ENCODE peak calls at places on chromosomes 13 and 19, in four cellular contexts. One of them, this sample, is unnamed.

GRCh38 chr19:44644391-44645016 is 794 bp downstream of the PVR start:
- DNase-seq in foreskin fibroblast: no peak
- DNase-seq in mucosa of descending colon: no peak
- DNase-seq in bronchial epithelial cell: peak
- DNase-seq in this sample: peak

GRCh38 chr19:17112271-17112670 is 36.7 kb downstream of the MYO9B start:
- DNase-seq in mucosa of descending colon: no peak
- DNase-seq in foreskin fibroblast: no peak
- DNase-seq in bronchial epithelial cell: no peak
- DNase-seq in this sample: no peak

GRCh38 chr19:38013913-38014575 is 107.0 kb downstream of the SIPA1L3 start:
- DNase-seq in foreskin fibroblast: no peak
- DNase-seq in mucosa of descending colon: no peak
- DNase-seq in bronchial epithelial cell: no peak
- DNase-seq in this sample: no peak

GRCh38 chr19:38632476-38633213 is 13.7 kb downstream of the EIF3K start:
- DNase-seq in foreskin fibroblast: no peak
- DNase-seq in bronchial epithelial cell: no peak
- DNase-seq in mucosa of descending colon: no peak
- DNase-seq in this sample: no peak

GRCh38 chr13:74710006-74710405 is 575.8 kb upstream of the KLF12 start:
- DNase-seq in mucosa of descending colon: no peak
- DNase-seq in bronchial epithelial cell: peak
- DNase-seq in foreskin fibroblast: peak
- DNase-seq in this sample: no peak

GRCh38 chr19:28351761-28352160 is 861.2 kb downstream of the UQCRFS1 start:
- DNase-seq in bronchial epithelial cell: peak
- DNase-seq in foreskin fibroblast: no peak
- DNase-seq in mucosa of descending colon: no peak
- DNase-seq in this sample: no peak

GRCh38 chr19:6828306-6828697 is 55.8 kb downstream of the VAV1 start:
- DNase-seq in foreskin fibroblast: no peak
- DNase-seq in bronchial epithelial cell: peak
- DNase-seq in mucosa of descending colon: no peak
- DNase-seq in this sample: no peak

GRCh38 chr19:36149673-36150406 is 2.4 kb downstream of the COX7A1 start:
- DNase-seq in foreskin fibroblast: no peak
- DNase-seq in bronchial epithelial cell: peak
- DNase-seq in mucosa of descending colon: peak
- DNase-seq in this sample: no peak

GRCh38 chr19:6209233-6209632 is 70.5 kb downstream of the MLLT1 start:
- DNase-seq in foreskin fibroblast: no peak
- DNase-seq in mucosa of descending colon: no peak
- DNase-seq in bronchial epithelial cell: no peak
- DNase-seq in this sample: no peak

GRCh38 chr19:12837225-12837624 is 1.1 kb upstream of the MAST1 start:
- DNase-seq in mucosa of descending colon: no peak
- DNase-seq in bronchial epithelial cell: peak
- DNase-seq in foreskin fibroblast: no peak
- DNase-seq in this sample: no peak

GRCh38 chr13:110731072-110731471 is 17.6 kb downstream of the ING1 start:
- DNase-seq in foreskin fibroblast: no peak
- DNase-seq in mucosa of descending colon: no peak
- DNase-seq in bronchial epithelial cell: no peak
- DNase-seq in this sample: no peak

GRCh38 chr19:15101479-15102082 is 5.6 kb upstream of the SYDE1 start:
- DNase-seq in foreskin fibroblast: no peak
- DNase-seq in bronchial epithelial cell: peak
- DNase-seq in mucosa of descending colon: no peak
- DNase-seq in this sample: no peak

GRCh38 chr13:43783820-43784219 is 3.0 kb downstream of the ENOX1 start:
- DNase-seq in foreskin fibroblast: no peak
- DNase-seq in bronchial epithelial cell: peak
- DNase-seq in mucosa of descending colon: no peak
- DNase-seq in this sample: no peak

GRCh38 chr19:17861542-17862402 is 2.1 kb downstream of the RPL18A start:
- DNase-seq in foreskin fibroblast: no peak
- DNase-seq in mucosa of descending colon: no peak
- DNase-seq in bronchial epithelial cell: no peak
- DNase-seq in this sample: no peak

GRCh38 chr19:38425810-38426466 is at the start of gene RASGRP4:
- DNase-seq in bronchial epithelial cell: no peak
- DNase-seq in mucosa of descending colon: peak
- DNase-seq in foreskin fibroblast: no peak
- DNase-seq in this sample: peak

GRCh38 chr19:17951151-17952040 is 15.5 kb upstream of the KCNN1 start:
- DNase-seq in foreskin fibroblast: no peak
- DNase-seq in mucosa of descending colon: no peak
- DNase-seq in bronchial epithelial cell: no peak
- DNase-seq in this sample: no peak

GRCh38 chr13:107329991-107330390 is 762.1 kb upstream of the ARGLU1 start:
- DNase-seq in bronchial epithelial cell: no peak
- DNase-seq in foreskin fibroblast: no peak
- DNase-seq in mucosa of descending colon: no peak
- DNase-seq in this sample: no peak

GRCh38 chr19:16613841-16614240 is 14.2 kb downstream of the MED26 start:
- DNase-seq in foreskin fibroblast: no peak
- DNase-seq in bronchial epithelial cell: no peak
- DNase-seq in mucosa of descending colon: no peak
- DNase-seq in this sample: no peak

GRCh38 chr13:23074054-23074805 is 106.5 kb upstream of the SGCG start:
- DNase-seq in bronchial epithelial cell: no peak
- DNase-seq in mucosa of descending colon: no peak
- DNase-seq in foreskin fibroblast: no peak
- DNase-seq in this sample: no peak

GRCh38 chr19:50444059-50444458 is 11.4 kb downstream of the MYBPC2 start:
- DNase-seq in mucosa of descending colon: no peak
- DNase-seq in bronchial epithelial cell: no peak
- DNase-seq in foreskin fibroblast: no peak
- DNase-seq in this sample: no peak

GRCh38 chr13:20528451-20528850 is 2.8 kb upstream of the CRYL1 start:
- DNase-seq in bronchial epithelial cell: no peak
- DNase-seq in foreskin fibroblast: no peak
- DNase-seq in mucosa of descending colon: no peak
- DNase-seq in this sample: no peak

GRCh38 chr13:78520425-78520824 is 82.9 kb downstream of the POU4F1 start:
- DNase-seq in mucosa of descending colon: no peak
- DNase-seq in bronchial epithelial cell: no peak
- DNase-seq in foreskin fibroblast: no peak
- DNase-seq in this sample: no peak

GRCh38 chr19:38409631-38410133 is 6.8 kb downstream of the FAM98C start:
- DNase-seq in bronchial epithelial cell: no peak
- DNase-seq in foreskin fibroblast: peak
- DNase-seq in mucosa of descending colon: no peak
- DNase-seq in this sample: no peak

GRCh38 chr13:45042539-45042938 is 53.2 kb downstream of the GPALPP1 start:
- DNase-seq in bronchial epithelial cell: no peak
- DNase-seq in mucosa of descending colon: no peak
- DNase-seq in foreskin fibroblast: peak
- DNase-seq in this sample: no peak

GRCh38 chr13:26230703-26231102 is 8.6 kb upstream of the RNF6 start:
- DNase-seq in mucosa of descending colon: no peak
- DNase-seq in foreskin fibroblast: no peak
- DNase-seq in bronchial epithelial cell: no peak
- DNase-seq in this sample: no peak

GRCh38 chr13:111519041-111519440 is 198.6 kb downstream of the TEX29 start:
- DNase-seq in mucosa of descending colon: no peak
- DNase-seq in bronchial epithelial cell: no peak
- DNase-seq in foreskin fibroblast: no peak
- DNase-seq in this sample: no peak

GRCh38 chr19:2283835-2284507 is 2.0 kb upstream of the PEAK3 start:
- DNase-seq in mucosa of descending colon: no peak
- DNase-seq in bronchial epithelial cell: no peak
- DNase-seq in foreskin fibroblast: no peak
- DNase-seq in this sample: no peak

GRCh38 chr19:35206379-35206778 is 22.2 kb downstream of the FAM187B start:
- DNase-seq in bronchial epithelial cell: no peak
- DNase-seq in mucosa of descending colon: no peak
- DNase-seq in foreskin fibroblast: no peak
- DNase-seq in this sample: no peak

GRCh38 chr13:72255908-72256307 is 388.9 kb upstream of the DACH1 start:
- DNase-seq in foreskin fibroblast: no peak
- DNase-seq in mucosa of descending colon: peak
- DNase-seq in bronchial epithelial cell: peak
- DNase-seq in this sample: no peak

GRCh38 chr13:79432992-79433391 is 26.9 kb upstream of the RBM26 start:
- DNase-seq in mucosa of descending colon: no peak
- DNase-seq in foreskin fibroblast: no peak
- DNase-seq in bronchial epithelial cell: no peak
- DNase-seq in this sample: no peak

GRCh38 chr19:38617764-38618589 is at the start of gene MAP4K1:
- DNase-seq in bronchial epithelial cell: peak
- DNase-seq in foreskin fibroblast: no peak
- DNase-seq in mucosa of descending colon: peak
- DNase-seq in this sample: peak

GRCh38 chr13:50228527-50228926 is 213.3 kb downstream of the KCNRG start:
- DNase-seq in bronchial epithelial cell: no peak
- DNase-seq in mucosa of descending colon: no peak
- DNase-seq in foreskin fibroblast: no peak
- DNase-seq in this sample: no peak

DNA sequence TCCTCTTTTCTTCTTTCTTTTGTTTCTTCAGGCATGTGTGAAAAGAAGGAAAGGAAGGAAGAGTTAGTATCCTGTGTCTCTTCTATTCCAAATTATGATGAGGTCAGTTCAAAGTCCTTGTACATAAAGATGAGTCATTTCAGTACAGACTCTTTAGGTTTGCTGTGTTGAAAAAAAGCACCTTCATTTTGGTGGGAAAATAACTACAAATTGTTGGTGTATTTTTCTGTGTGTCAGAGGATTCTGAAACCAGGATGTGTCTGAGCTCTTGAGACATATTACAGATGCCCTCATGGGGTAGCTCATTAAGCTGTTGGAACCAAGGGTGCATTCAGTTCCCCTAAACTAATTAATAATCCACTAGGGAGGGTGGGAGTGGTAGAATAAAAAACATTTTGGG is 5.8 kb upstream of the HSPH1 start:
- DNase-seq in bronchial epithelial cell: peak
- DNase-seq in mucosa of descending colon: no peak
- DNase-seq in foreskin fibroblast: no peak
- DNase-seq in this sample: no peak
- H3K4me3 ChIP-seq in bronchial epithelial cell: no peak
- H3K4me3 ChIP-seq in mucosa of descending colon: no peak
- H3K4me3 ChIP-seq in foreskin fibroblast: no peak
- H3K4me3 ChIP-seq in this sample: no peak

GRCh38 chr13:41916173-41916954 is 44.5 kb downstream of the VWA8 start:
- DNase-seq in bronchial epithelial cell: peak
- DNase-seq in mucosa of descending colon: no peak
- DNase-seq in foreskin fibroblast: peak
- DNase-seq in this sample: no peak

GRCh38 chr13:41919031-41919740 is 41.7 kb downstream of the VWA8 start:
- DNase-seq in foreskin fibroblast: no peak
- DNase-seq in bronchial epithelial cell: no peak
- DNase-seq in mucosa of descending colon: no peak
- DNase-seq in this sample: no peak

GRCh38 chr13:41914552-41914951 is 46.4 kb downstream of the VWA8 start:
- DNase-seq in foreskin fibroblast: no peak
- DNase-seq in bronchial epithelial cell: no peak
- DNase-seq in mucosa of descending colon: no peak
- DNase-seq in this sample: no peak

GRCh38 chr13:41917641-41918040 is 43.3 kb downstream of the VWA8 start:
- DNase-seq in bronchial epithelial cell: peak
- DNase-seq in foreskin fibroblast: peak
- DNase-seq in mucosa of descending colon: no peak
- DNase-seq in this sample: no peak

GRCh38 chr13:41915096-41915495 is 45.8 kb downstream of the VWA8 start:
- DNase-seq in bronchial epithelial cell: peak
- DNase-seq in foreskin fibroblast: peak
- DNase-seq in mucosa of descending colon: no peak
- DNase-seq in this sample: no peak
- TF ChIP-seq CTCF in bronchial epithelial cell: no peak
- TF ChIP-seq CTCF in foreskin fibroblast: no peak
- TF ChIP-seq CTCF in mucosa of descending colon: no peak
- TF ChIP-seq CTCF in this sample: no peak

GRCh38 chr19:9793051-9793591 is 24.6 kb upstream of the ZNF846 start:
- DNase-seq in mucosa of descending colon: no peak
- DNase-seq in foreskin fibroblast: peak
- DNase-seq in bronchial epithelial cell: peak
- DNase-seq in this sample: peak

GRCh38 chr19:9789066-9789465 is 20.5 kb upstream of the ZNF846 start:
- DNase-seq in foreskin fibroblast: no peak
- DNase-seq in mucosa of descending colon: no peak
- DNase-seq in bronchial epithelial cell: no peak
- DNase-seq in this sample: no peak

GRCh38 chr19:9792191-9793050 is 23.9 kb upstream of the ZNF846 start:
- DNase-seq in mucosa of descending colon: peak
- DNase-seq in bronchial epithelial cell: peak
- DNase-seq in foreskin fibroblast: peak
- DNase-seq in this sample: peak

GRCh38 chr19:9796113-9796773 is 22.6 kb downstream of the FBXL12 start:
- DNase-seq in foreskin fibroblast: peak
- DNase-seq in bronchial epithelial cell: peak
- DNase-seq in mucosa of descending colon: peak
- DNase-seq in this sample: peak

DNA sequence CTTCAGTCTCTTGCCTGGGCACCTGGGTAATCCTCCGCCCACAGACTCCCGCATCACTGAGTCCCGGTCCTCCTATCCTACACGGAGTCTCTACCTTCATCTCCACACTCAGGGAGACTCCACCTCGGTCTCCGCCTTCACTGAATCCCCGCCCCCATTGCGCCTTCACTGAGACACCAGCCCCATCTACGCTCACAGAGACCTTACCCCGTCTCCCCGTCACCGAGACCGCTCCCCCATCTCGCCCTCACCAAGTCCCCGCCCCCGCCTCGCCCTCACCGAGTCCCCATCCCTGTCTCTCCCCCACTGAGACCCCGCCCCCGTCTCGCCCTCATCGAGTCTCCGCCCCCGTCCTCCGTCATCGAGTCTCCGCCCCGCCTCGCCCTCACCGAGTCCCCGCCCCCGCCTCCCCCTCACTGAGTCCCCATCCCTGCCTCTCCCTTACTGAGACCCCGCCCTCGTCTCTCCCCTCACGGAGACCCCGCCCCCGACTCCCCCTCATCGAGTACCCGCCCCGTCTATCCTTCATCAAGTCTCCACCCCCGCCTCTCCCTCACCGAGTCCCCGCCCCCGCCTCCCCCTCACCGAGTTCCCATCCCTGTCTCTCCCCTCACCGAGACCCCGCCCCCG is 23.1 kb upstream of the ZNF846 start:
- DNase-seq in mucosa of descending colon: peak
- DNase-seq in bronchial epithelial cell: peak
- DNase-seq in foreskin fibroblast: peak
- DNase-seq in this sample: peak
- H3K4me3 ChIP-seq in mucosa of descending colon: peak
- H3K4me3 ChIP-seq in bronchial epithelial cell: peak
- H3K4me3 ChIP-seq in foreskin fibroblast: peak
- H3K4me3 ChIP-seq in this sample: peak

DNA sequence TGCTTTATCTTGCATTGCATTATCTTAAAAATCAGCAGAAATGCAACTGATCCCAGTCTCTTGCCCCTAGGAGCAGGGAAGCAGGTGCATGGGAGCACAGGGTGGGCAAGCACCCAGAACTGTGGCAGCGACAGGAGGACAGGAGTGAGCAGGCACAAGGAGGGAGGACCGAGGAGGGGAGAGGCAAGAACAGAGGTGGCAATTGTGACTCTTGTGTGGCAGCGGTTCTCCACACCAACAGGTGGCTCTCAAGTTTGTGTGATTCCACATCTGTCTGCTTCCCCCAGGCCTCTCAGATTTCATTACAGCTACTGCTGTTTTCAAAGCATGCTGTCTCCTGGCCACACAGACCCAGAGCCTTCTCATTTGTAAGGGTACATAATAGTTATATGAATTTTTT is 108.6 kb downstream of the STK24 start:
- DNase-seq in mucosa of descending colon: no peak
- DNase-seq in foreskin fibroblast: no peak
- DNase-seq in bronchial epithelial cell: no peak
- DNase-seq in this sample: no peak
- TF ChIP-seq CTCF in mucosa of descending colon: no peak
- TF ChIP-seq CTCF in foreskin fibroblast: no peak
- TF ChIP-seq CTCF in bronchial epithelial cell: no peak
- TF ChIP-seq CTCF in this sample: no peak